ENCODE peak calls at places on chromosomes 7 and 10, in four cellular contexts. S is T-helper 9 cell; X is activated CD8-positive, alpha-beta T cell treated with anti-CD3 and anti-CD28 coated beads for 36 hours; Q is amygdala. T is an unnamed sample.

GRCh38 chr7:96388166-96388565 is 66.3 kb upstream of the SLC25A13 start:
- DNase-seq in S (no peak), X (no peak), Q (no peak), T (no peak)

GRCh38 chr7:25180946-25181345 is 47.3 kb downstream of the NPVF start:
- DNase-seq in X (no peak), Q (no peak), S (no peak), T (no peak)

GRCh38 chr7:1843271-1843861 is 173.3 kb downstream of the ELFN1 start:
- DNase-seq in X (no peak), S (no peak), Q (no peak), T (no peak)

GRCh38 chr10:127840884-127841283 is 51.9 kb downstream of the CLRN3 start:
- DNase-seq in X (no peak), S (no peak), Q (no peak), T (no peak)

GRCh38 chr7:111474723-111475418 is 87.4 kb downstream of the IMMP2L start:
- DNase-seq in S (no peak), X (no peak), Q (no peak), T (no peak)

GRCh38 chr7:55502209-55502608 is 70.1 kb downstream of the VOPP1 start:
- DNase-seq in S (no peak), Q (peak; percentile 13), X (no peak), T (no peak)

GRCh38 chr7:117715784-117716445 is 157.3 kb downstream of the CTTNBP2 start:
- DNase-seq in S (no peak), Q (no peak), X (peak; percentile 30), T (no peak)

GRCh38 chr10:69124558-69125121 is 662 bp downstream of the VPS26A start:
- DNase-seq in X (peak; percentile 78), Q (no peak), S (peak; percentile 23), T (peak; percentile 37)

GRCh38 chr7:47474937-47475879 is 106.7 kb downstream of the TNS3 start:
- DNase-seq in X (peak; percentile 56), Q (peak; percentile 25), S (no peak), T (peak; percentile 73)

GRCh38 chr7:117645456-117646181 is 165.8 kb downstream of the CFTR start:
- DNase-seq in Q (no peak), S (no peak), X (no peak), T (no peak)

GRCh38 chr7:381211-382117 is 91.5 kb downstream of the FOXL3 start:
- DNase-seq in Q (no peak), X (peak; percentile 57), S (peak; percentile 27), T (no peak)

GRCh38 chr7:39754326-39755120 is 131.2 kb downstream of the RALA start:
- DNase-seq in S (no peak), Q (no peak), X (no peak), T (no peak)

GRCh38 chr10:19817251-19818046 is 1.2 kb downstream of the PLXDC2 start:
- DNase-seq in Q (no peak), X (peak; percentile 2), S (no peak), T (no peak)

GRCh38 chr7:150879345-150879744 is 27.0 kb downstream of the AOC1 start:
- DNase-seq in Q (no peak), S (no peak), X (no peak), T (no peak)

GRCh38 chr10:125691160-125691981 is 8.4 kb upstream of the TEX36 start:
- DNase-seq in S (no peak), X (no peak), Q (no peak), T (no peak)